ENCODE peak calls at places on chromosome 13, in four cellular contexts. J is esophagus squamous epithelium, T is endothelial cell, G is pancreas. Q is an unnamed sample.

GRCh38 chr13:85503797-85504196 is 295.4 kb downstream of the SLITRK6 start:
- DNase-seq in T (no peak), J (no peak), G (no peak), Q (no peak)

GRCh38 chr13:89746554-89746953 is 1600.9 kb upstream of the MIR17HG start:
- DNase-seq in T (no peak), G (no peak), J (no peak), Q (no peak)

GRCh38 chr13:107563099-107563925 is 652.0 kb downstream of the LIG4 start:
- DNase-seq in J (no peak), G (no peak), T (no peak), Q (no peak)

GRCh38 chr13:95643009-95643408 is 1.5 kb downstream of the DZIP1 start:
- DNase-seq in J (no peak), G (no peak), T (no peak), Q (no peak)

GRCh38 chr13:97749174-97749573 is 204.3 kb upstream of the IPO5 start:
- DNase-seq in T (no peak), J (no peak), G (no peak), Q (peak)

GRCh38 chr13:93559718-93560117 is 333.1 kb downstream of the GPC6 start:
- DNase-seq in J (no peak), G (no peak), T (no peak), Q (peak)

GRCh38 chr13:97113231-97114001 is 108.7 kb upstream of the MBNL2 start:
- DNase-seq in T (no peak), J (no peak), G (no peak), Q (no peak)

GRCh38 chr13:106528711-106529414 is 6.6 kb downstream of the EFNB2 start:
- DNase-seq in T (no peak), G (no peak), J (no peak), Q (no peak)

GRCh38 chr13:113120300-113121182 is 2.1 kb upstream of the F10 start:
- DNase-seq in G (no peak), J (no peak), T (no peak), Q (no peak)

DNA sequence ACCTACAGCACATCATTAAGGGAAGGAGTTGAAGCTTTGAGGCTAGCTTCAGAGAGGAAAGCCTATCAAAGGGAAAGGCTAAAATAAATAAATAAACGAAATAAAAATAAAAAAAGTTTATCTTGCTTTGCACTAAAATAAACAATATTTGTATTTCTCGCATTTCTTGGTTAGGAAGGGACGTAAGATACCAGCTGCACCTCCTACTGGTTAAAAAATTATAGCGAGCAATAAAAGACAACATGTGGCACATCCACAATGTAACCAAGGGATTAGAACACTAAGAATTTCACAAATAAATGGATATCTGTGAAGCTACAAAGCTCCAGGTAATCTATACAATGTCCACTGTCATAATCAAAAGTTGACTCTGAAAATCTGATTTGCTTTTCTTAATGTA is 194.5 kb downstream of the DACH1 start:
- DNase-seq in G (no peak), T (no peak), J (no peak), Q (no peak)
- TF ChIP-seq CTCF in G (no peak), T (peak), J (no peak), Q (no peak)

GRCh38 chr13:43301341-43301969 is 278.1 kb downstream of the DNAJC15 start:
- DNase-seq in G (no peak), T (no peak), J (no peak), Q (no peak)

GRCh38 chr13:43300817-43301216 is 277.4 kb downstream of the DNAJC15 start:
- DNase-seq in J (no peak), G (no peak), T (no peak), Q (no peak)

GRCh38 chr13:43303040-43303729 is 279.8 kb downstream of the DNAJC15 start:
- DNase-seq in G (peak), J (no peak), T (peak), Q (peak)

GRCh38 chr13:43297967-43298366 is 274.6 kb downstream of the DNAJC15 start:
- DNase-seq in J (no peak), G (no peak), T (no peak), Q (no peak)

GRCh38 chr13:43298799-43299198 is 275.4 kb downstream of the DNAJC15 start:
- DNase-seq in J (no peak), G (no peak), T (no peak), Q (no peak)
- TF ChIP-seq CTCF in J (no peak), G (no peak), T (no peak), Q (no peak)

DNA sequence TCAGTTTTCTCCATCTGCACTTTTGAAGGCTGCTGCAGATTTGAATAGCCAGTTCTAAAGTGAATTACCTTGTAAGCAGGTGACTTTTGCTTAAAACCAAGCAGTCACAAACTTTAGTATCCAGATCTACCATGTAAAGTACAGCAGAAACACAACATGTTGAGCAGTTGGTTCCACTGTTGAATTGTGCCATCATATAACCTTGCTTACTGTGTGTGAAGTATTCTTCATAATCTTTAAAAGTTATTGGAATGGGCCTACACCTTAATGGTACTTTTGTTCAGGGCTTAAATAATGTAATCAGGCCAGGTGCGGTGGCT is 23.2 kb upstream of the MTUS2 start:
- DNase-seq in G (no peak), J (no peak), T (no peak), Q (no peak)
- TF ChIP-seq CTCF in G (peak), J (no peak), T (peak), Q (no peak)

GRCh38 chr13:41028051-41028450 is 8.9 kb upstream of the ELF1 start:
- DNase-seq in G (no peak), J (no peak), T (no peak), Q (no peak)

GRCh38 chr13:41032646-41033396 is 13.7 kb upstream of the ELF1 start:
- DNase-seq in T (no peak), J (no peak), G (no peak), Q (no peak)

GRCh38 chr13:41026806-41027205 is 7.7 kb upstream of the ELF1 start:
- DNase-seq in G (no peak), J (no peak), T (no peak), Q (no peak)

GRCh38 chr13:41025518-41025917 is 6.4 kb upstream of the ELF1 start:
- DNase-seq in G (no peak), T (no peak), J (no peak), Q (no peak)

GRCh38 chr13:41029629-41030028 is 10.5 kb upstream of the ELF1 start:
- DNase-seq in G (no peak), J (no peak), T (no peak), Q (no peak)
- TF ChIP-seq CTCF in G (no peak), J (no peak), T (no peak), Q (no peak)

GRCh38 chr13:32911506-32911905 is 104.7 kb upstream of the KL start:
- DNase-seq in G (no peak), T (peak), J (no peak), Q (peak)
- TF ChIP-seq CTCF in G (no peak), T (no peak), J (peak), Q (no peak)

Q was measured in Calu3.